ENCODE peak calls at places on chromosomes 2 and 18, in six cellular contexts. One of them, this sample, is unnamed.

GRCh38 chr2:127096280-127096679 is 10.7 kb downstream of the BIN1 start:
- DNase-seq in sigmoid colon: peak; percentile 58
- DNase-seq in Peyer's patch: no peak
- DNase-seq in tibial nerve: no peak
- DNase-seq in GM12878: no peak
- DNase-seq in spleen: peak; percentile 66
- DNase-seq in this sample: peak; percentile 9

GRCh38 chr2:173715483-173715882 is 249.7 kb downstream of the SP3 start:
- DNase-seq in GM12878: no peak
- DNase-seq in Peyer's patch: no peak
- DNase-seq in sigmoid colon: no peak
- DNase-seq in spleen: no peak
- DNase-seq in tibial nerve: no peak
- DNase-seq in this sample: no peak

GRCh38 chr18:34595673-34596072 is 114.4 kb upstream of the DTNA start:
- DNase-seq in GM12878: no peak
- DNase-seq in tibial nerve: no peak
- DNase-seq in Peyer's patch: no peak
- DNase-seq in sigmoid colon: no peak
- DNase-seq in spleen: no peak
- DNase-seq in this sample: peak; percentile 15

GRCh38 chr2:72126186-72127100 is 21.2 kb downstream of the CYP26B1 start:
- DNase-seq in sigmoid colon: peak; percentile 53
- DNase-seq in tibial nerve: no peak
- DNase-seq in spleen: no peak
- DNase-seq in GM12878: no peak
- DNase-seq in Peyer's patch: peak; percentile 21
- DNase-seq in this sample: no peak

GRCh38 chr2:48566582-48566981 is 36.6 kb downstream of the STON1 start:
- DNase-seq in tibial nerve: no peak
- DNase-seq in GM12878: no peak
- DNase-seq in Peyer's patch: no peak
- DNase-seq in spleen: no peak
- DNase-seq in sigmoid colon: no peak
- DNase-seq in this sample: no peak

GRCh38 chr2:144938308-144938709 is 418.4 kb upstream of the ZEB2 start:
- DNase-seq in tibial nerve: peak; percentile 23
- DNase-seq in GM12878: no peak
- DNase-seq in Peyer's patch: no peak
- DNase-seq in sigmoid colon: no peak
- DNase-seq in spleen: no peak
- DNase-seq in this sample: no peak

GRCh38 chr2:177282101-177282573 is 17.6 kb upstream of the NFE2L2 start:
- DNase-seq in Peyer's patch: no peak
- DNase-seq in GM12878: no peak
- DNase-seq in spleen: no peak
- DNase-seq in tibial nerve: no peak
- DNase-seq in sigmoid colon: no peak
- DNase-seq in this sample: no peak

GRCh38 chr2:44975571-44976450 is 33.4 kb downstream of the SIX2 start:
- DNase-seq in Peyer's patch: no peak
- DNase-seq in GM12878: no peak
- DNase-seq in spleen: no peak
- DNase-seq in sigmoid colon: no peak
- DNase-seq in tibial nerve: no peak
- DNase-seq in this sample: no peak

GRCh38 chr2:10449481-10449831 is 1.3 kb upstream of the ODC1 start:
- DNase-seq in sigmoid colon: no peak
- DNase-seq in GM12878: no peak
- DNase-seq in spleen: no peak
- DNase-seq in tibial nerve: no peak
- DNase-seq in Peyer's patch: no peak
- DNase-seq in this sample: no peak

GRCh38 chr18:9673296-9674251 is 34.5 kb upstream of the RAB31 start:
- DNase-seq in Peyer's patch: peak; percentile 86
- DNase-seq in sigmoid colon: no peak
- DNase-seq in GM12878: peak; percentile 99
- DNase-seq in spleen: no peak
- DNase-seq in tibial nerve: peak; percentile 19
- DNase-seq in this sample: peak; percentile 49

GRCh38 chr2:53334610-53335009 is 433.0 kb upstream of the CHAC2 start:
- DNase-seq in GM12878: no peak
- DNase-seq in spleen: no peak
- DNase-seq in Peyer's patch: no peak
- DNase-seq in tibial nerve: no peak
- DNase-seq in sigmoid colon: no peak
- DNase-seq in this sample: no peak

GRCh38 chr18:51867767-51868166 is 472.2 kb upstream of the DCC start:
- DNase-seq in GM12878: no peak
- DNase-seq in spleen: no peak
- DNase-seq in tibial nerve: no peak
- DNase-seq in sigmoid colon: no peak
- DNase-seq in Peyer's patch: no peak
- DNase-seq in this sample: no peak

GRCh38 chr2:118013221-118013723 is 598 bp downstream of the CCDC93 start:
- DNase-seq in sigmoid colon: peak; percentile 69
- DNase-seq in spleen: peak; percentile 94
- DNase-seq in Peyer's patch: peak; percentile 67
- DNase-seq in GM12878: no peak
- DNase-seq in tibial nerve: no peak
- DNase-seq in this sample: peak; percentile 78

GRCh38 chr2:3421541-3421940 is 42.0 kb downstream of the TRAPPC12 start:
- DNase-seq in spleen: no peak
- DNase-seq in GM12878: no peak
- DNase-seq in sigmoid colon: no peak
- DNase-seq in tibial nerve: no peak
- DNase-seq in Peyer's patch: no peak
- DNase-seq in this sample: no peak

GRCh38 chr2:231000211-231000904 is 4.4 kb downstream of the SPATA3 start:
- DNase-seq in spleen: no peak
- DNase-seq in GM12878: no peak
- DNase-seq in Peyer's patch: no peak
- DNase-seq in tibial nerve: no peak
- DNase-seq in sigmoid colon: peak; percentile 57
- DNase-seq in this sample: no peak

GRCh38 chr2:25851740-25852503 is 26.4 kb downstream of the ASXL2 start:
- DNase-seq in spleen: no peak
- DNase-seq in tibial nerve: peak; percentile 13
- DNase-seq in Peyer's patch: no peak
- DNase-seq in sigmoid colon: no peak
- DNase-seq in GM12878: peak; percentile 57
- DNase-seq in this sample: no peak

GRCh38 chr18:35968278-35968880 is 4.1 kb upstream of the RMP24 start:
- DNase-seq in GM12878: no peak
- DNase-seq in sigmoid colon: no peak
- DNase-seq in Peyer's patch: no peak
- DNase-seq in spleen: no peak
- DNase-seq in tibial nerve: no peak
- DNase-seq in this sample: no peak

GRCh38 chr2:180763249-180763989 is 217.0 kb upstream of the UBE2E3 start:
- DNase-seq in spleen: no peak
- DNase-seq in tibial nerve: no peak
- DNase-seq in sigmoid colon: no peak
- DNase-seq in GM12878: no peak
- DNase-seq in Peyer's patch: no peak
- DNase-seq in this sample: no peak

GRCh38 chr18:8959551-8960135 is 142.9 kb upstream of the NDUFV2 start:
- DNase-seq in tibial nerve: no peak
- DNase-seq in sigmoid colon: no peak
- DNase-seq in spleen: no peak
- DNase-seq in Peyer's patch: no peak
- DNase-seq in GM12878: no peak
- DNase-seq in this sample: no peak

GRCh38 chr18:45059695-45060094 is 379.0 kb downstream of the SETBP1 start:
- DNase-seq in Peyer's patch: no peak
- DNase-seq in sigmoid colon: no peak
- DNase-seq in GM12878: no peak
- DNase-seq in tibial nerve: no peak
- DNase-seq in spleen: no peak
- DNase-seq in this sample: no peak

GRCh38 chr2:6827516-6828298 is 38.0 kb downstream of the CMPK2 start:
- DNase-seq in Peyer's patch: no peak
- DNase-seq in GM12878: no peak
- DNase-seq in tibial nerve: no peak
- DNase-seq in sigmoid colon: no peak
- DNase-seq in spleen: no peak
- DNase-seq in this sample: no peak

GRCh38 chr18:63319383-63320040 is at the start of gene BCL2:
- DNase-seq in GM12878: no peak
- DNase-seq in spleen: no peak
- DNase-seq in tibial nerve: peak; percentile 42
- DNase-seq in sigmoid colon: peak; percentile 82
- DNase-seq in Peyer's patch: peak; percentile 66
- DNase-seq in this sample: peak; percentile 19
- TF ChIP-seq POLR2A in GM12878: peak; percentile 33
- TF ChIP-seq POLR2A in spleen: no peak
- TF ChIP-seq POLR2A in tibial nerve: peak; percentile 17
- TF ChIP-seq POLR2A in sigmoid colon: peak; percentile 23
- TF ChIP-seq POLR2A in Peyer's patch: no peak
- TF ChIP-seq POLR2A in this sample: peak; percentile 0

GRCh38 chr2:218384975-218385374 is 2.9 kb downstream of the SLC11A1 start:
- DNase-seq in spleen: no peak
- DNase-seq in GM12878: no peak
- DNase-seq in Peyer's patch: no peak
- DNase-seq in tibial nerve: no peak
- DNase-seq in sigmoid colon: no peak
- DNase-seq in this sample: no peak
- H3K4me1 ChIP-seq in spleen: peaks cover 6% of the 10 kb centered on the region
- H3K4me1 ChIP-seq in GM12878: no peaks in the 10 kb centered on the region
- H3K4me1 ChIP-seq in Peyer's patch: no peaks in the 10 kb centered on the region
- H3K4me1 ChIP-seq in tibial nerve: no peaks in the 10 kb centered on the region
- H3K4me1 ChIP-seq in sigmoid colon: no peaks in the 10 kb centered on the region
- H3K4me1 ChIP-seq in this sample: peaks cover 7% of the 10 kb centered on the region

GRCh38 chr2:150400849-150401248 is 86.6 kb downstream of the RND3 start:
- DNase-seq in GM12878: no peak
- DNase-seq in sigmoid colon: no peak
- DNase-seq in tibial nerve: no peak
- DNase-seq in Peyer's patch: no peak
- DNase-seq in spleen: no peak
- DNase-seq in this sample: no peak

GRCh38 chr2:150404147-150404546 is 83.3 kb downstream of the RND3 start:
- DNase-seq in tibial nerve: no peak
- DNase-seq in GM12878: no peak
- DNase-seq in sigmoid colon: no peak
- DNase-seq in spleen: no peak
- DNase-seq in Peyer's patch: no peak
- DNase-seq in this sample: no peak

GRCh38 chr2:150409196-150409595 is 78.3 kb downstream of the RND3 start:
- DNase-seq in sigmoid colon: no peak
- DNase-seq in tibial nerve: no peak
- DNase-seq in GM12878: no peak
- DNase-seq in Peyer's patch: no peak
- DNase-seq in spleen: no peak
- DNase-seq in this sample: no peak

GRCh38 chr2:150403457-150403856 is 84.0 kb downstream of the RND3 start:
- DNase-seq in GM12878: peak; percentile 23
- DNase-seq in spleen: no peak
- DNase-seq in tibial nerve: no peak
- DNase-seq in Peyer's patch: no peak
- DNase-seq in sigmoid colon: no peak
- DNase-seq in this sample: no peak
- H3K4me3 ChIP-seq in GM12878: no peak overlapping the region
- H3K4me3 ChIP-seq in spleen: no peak overlapping the region
- H3K4me3 ChIP-seq in tibial nerve: no peak overlapping the region
- H3K4me3 ChIP-seq in Peyer's patch: peak overlapping the region; percentile 15
- H3K4me3 ChIP-seq in sigmoid colon: peak overlapping the region; percentile 19
- H3K4me3 ChIP-seq in this sample: no peak overlapping the region

DNA sequence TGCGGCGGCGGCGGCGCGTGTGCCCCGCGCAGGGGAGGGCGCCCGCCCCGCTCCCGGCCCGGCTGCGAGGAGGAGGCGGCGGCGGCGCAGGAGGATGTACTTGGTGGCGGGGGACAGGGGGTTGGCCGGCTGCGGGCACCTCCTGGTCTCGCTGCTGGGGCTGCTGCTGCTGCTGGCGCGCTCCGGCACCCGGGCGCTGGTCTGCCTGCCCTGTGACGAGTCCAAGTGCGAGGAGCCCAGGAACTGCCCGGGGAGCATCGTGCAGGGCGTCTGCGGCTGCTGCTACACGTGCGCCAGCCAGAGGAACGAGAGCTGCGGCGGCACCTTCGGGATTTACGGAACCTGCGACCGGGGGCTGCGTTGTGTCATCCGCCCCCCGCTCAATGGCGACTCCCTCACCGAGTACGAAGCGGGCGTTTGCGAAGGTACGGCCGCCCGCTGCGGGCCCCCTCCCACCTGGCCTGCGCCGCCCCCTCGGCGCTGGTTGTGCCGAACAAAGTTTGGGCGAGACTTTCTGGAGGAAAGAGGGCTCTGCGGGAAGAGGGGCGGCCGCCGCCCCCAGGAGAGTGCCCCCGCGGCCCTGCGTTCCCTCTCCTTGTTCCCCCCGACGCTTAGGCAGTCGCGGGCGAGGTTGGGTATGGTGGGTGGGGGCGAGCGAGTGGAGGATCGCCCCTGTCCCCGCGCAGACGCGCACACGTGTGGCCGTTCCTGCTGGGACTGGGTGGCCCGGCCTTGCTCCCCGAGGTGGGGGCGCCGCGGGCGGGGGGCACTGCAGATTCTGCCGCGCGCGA is 816 bp downstream of the CRIM1 start:
- DNase-seq in Peyer's patch: peak; percentile 64
- DNase-seq in GM12878: no peak
- DNase-seq in tibial nerve: no peak
- DNase-seq in spleen: peak; percentile 86
- DNase-seq in sigmoid colon: peak; percentile 81
- DNase-seq in this sample: peak; percentile 64
- TF ChIP-seq POLR2A in Peyer's patch: no peak
- TF ChIP-seq POLR2A in GM12878: no peak
- TF ChIP-seq POLR2A in tibial nerve: no peak
- TF ChIP-seq POLR2A in spleen: no peak
- TF ChIP-seq POLR2A in sigmoid colon: no peak
- TF ChIP-seq POLR2A in this sample: no peak

DNA sequence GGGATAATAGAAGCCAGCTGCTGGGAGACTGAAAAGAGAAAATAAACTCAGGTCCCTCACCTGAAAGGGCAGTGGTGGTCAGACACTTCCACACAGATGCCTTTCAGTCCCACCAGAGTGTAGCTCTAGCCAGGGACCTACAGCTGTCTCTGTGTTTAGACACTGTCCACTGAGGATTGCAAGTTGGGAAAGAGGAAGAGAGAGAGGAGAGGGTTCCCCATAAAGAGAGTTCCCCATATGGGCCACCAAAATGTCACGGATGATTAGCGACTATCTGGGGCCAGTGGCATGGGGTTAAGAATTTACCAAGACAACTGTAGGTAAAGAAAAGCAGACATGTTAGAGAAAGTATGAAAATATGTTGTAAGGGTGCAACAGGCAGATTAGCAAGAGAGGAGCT is 36.7 kb upstream of the SKA1 start:
- DNase-seq in spleen: no peak
- DNase-seq in Peyer's patch: no peak
- DNase-seq in tibial nerve: no peak
- DNase-seq in GM12878: no peak
- DNase-seq in sigmoid colon: no peak
- DNase-seq in this sample: no peak
- H3K4me1 ChIP-seq in spleen: peaks cover 6% of the 10 kb centered on the region
- H3K4me1 ChIP-seq in Peyer's patch: no peaks in the 10 kb centered on the region
- H3K4me1 ChIP-seq in tibial nerve: no peaks in the 10 kb centered on the region
- H3K4me1 ChIP-seq in GM12878: peaks cover 41% of the 10 kb centered on the region
- H3K4me1 ChIP-seq in sigmoid colon: no peaks in the 10 kb centered on the region
- H3K4me1 ChIP-seq in this sample: no peaks in the 10 kb centered on the region